ENCODE peak calls at places on chromosomes 5 and 9, in four cellular contexts. A is thyroid gland, J is AG04450, C is bronchial epithelial cell. P is an unnamed sample.

GRCh38 chr5:148586796-148587195 is 67.5 kb downstream of the HTR4 start:
- DNase-seq in C (no peak), A (no peak), J (no peak), P (no peak)

GRCh38 chr5:93192107-93192506 is 388.9 kb downstream of the NR2F1-AS1 start:
- DNase-seq in C (peak), J (peak), A (no peak), P (peak)

GRCh38 chr5:56175465-56175864 is 57.7 kb downstream of the ANKRD55 start:
- DNase-seq in C (peak), J (no peak), A (no peak), P (peak)

GRCh38 chr5:137714931-137715330 is 21.0 kb downstream of the KLHL3 start:
- DNase-seq in A (no peak), C (no peak), J (no peak), P (no peak)

GRCh38 chr5:76813982-76814562 is 4.8 kb upstream of the F2RL1 start:
- DNase-seq in A (no peak), J (peak), C (peak), P (peak)

GRCh38 chr5:36875789-36876388 is 680 bp upstream of the NIPBL start:
- DNase-seq in C (peak), A (peak), J (peak), P (peak)

GRCh38 chr9:124771867-124772621 is 933 bp upstream of the NR6A1 start:
- DNase-seq in J (no peak), A (peak), C (peak), P (no peak)

GRCh38 chr9:131275332-131276106 is 791 bp downstream of the FAM78A start:
- DNase-seq in A (no peak), C (no peak), J (no peak), P (no peak)

GRCh38 chr9:70004310-70004709 is 39.3 kb upstream of the MAMDC2 start:
- DNase-seq in J (no peak), C (no peak), A (no peak), P (no peak)

GRCh38 chr9:33393581-33393980 is 8.8 kb downstream of the AQP7 start:
- DNase-seq in A (peak), C (no peak), J (no peak), P (no peak)

DNA sequence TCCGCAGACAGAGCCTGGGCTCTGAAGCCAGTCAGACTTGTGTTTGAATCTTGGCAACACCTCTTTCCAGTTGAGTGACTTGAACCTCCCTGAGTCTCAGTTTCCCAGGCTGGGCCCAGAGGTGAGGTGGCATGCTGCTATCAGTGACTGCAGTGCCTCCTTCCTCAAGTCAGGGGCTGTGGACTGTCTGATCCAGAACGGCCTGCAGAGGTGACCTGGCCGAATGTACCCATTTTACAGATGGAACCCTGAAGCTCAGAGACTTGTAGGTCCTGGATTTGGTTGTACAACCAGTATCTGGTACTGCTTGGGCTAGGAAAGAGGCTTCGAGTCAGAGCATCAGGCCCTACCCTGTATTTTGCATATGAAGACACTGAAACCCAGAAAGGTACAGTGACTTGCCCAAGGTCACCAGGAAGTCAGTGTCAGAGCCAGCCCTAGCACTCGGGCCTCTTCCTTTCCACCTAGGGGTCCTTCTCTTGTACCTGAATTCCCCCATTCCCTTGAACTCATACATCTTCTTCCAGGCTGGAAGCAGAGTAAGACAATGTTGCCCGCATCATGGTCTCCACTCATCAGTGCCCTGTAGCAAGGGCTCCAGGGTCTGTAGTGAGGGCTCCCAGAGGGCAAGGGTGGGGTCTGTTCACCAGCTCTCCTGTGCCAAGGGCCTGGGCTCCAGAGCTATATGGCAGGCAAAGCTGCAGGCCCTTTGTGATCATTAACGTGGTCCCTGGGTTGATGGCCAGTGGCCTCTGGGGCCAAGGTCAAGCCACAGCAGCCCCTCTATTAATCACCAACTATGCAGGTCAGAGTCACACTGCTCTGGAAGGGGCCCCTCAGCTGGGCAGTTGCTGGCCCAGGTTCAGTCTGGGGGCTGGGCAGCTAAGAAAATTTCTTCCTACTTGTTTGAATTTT is 28.5 kb downstream of the GSN start:
- DNase-seq in C (no peak), J (no peak), A (no peak), P (no peak)
- TF ChIP-seq CTCF in C (no peak), J (no peak), A (no peak), P (no peak)

GRCh38 chr5:150641006-150641570 is 628 bp downstream of the SYNPO start:
- DNase-seq in J (no peak), C (peak), A (no peak), P (peak)
- H3K4me3 ChIP-seq in J (peak), C (peak), A (no peak), P (peak)

DNA sequence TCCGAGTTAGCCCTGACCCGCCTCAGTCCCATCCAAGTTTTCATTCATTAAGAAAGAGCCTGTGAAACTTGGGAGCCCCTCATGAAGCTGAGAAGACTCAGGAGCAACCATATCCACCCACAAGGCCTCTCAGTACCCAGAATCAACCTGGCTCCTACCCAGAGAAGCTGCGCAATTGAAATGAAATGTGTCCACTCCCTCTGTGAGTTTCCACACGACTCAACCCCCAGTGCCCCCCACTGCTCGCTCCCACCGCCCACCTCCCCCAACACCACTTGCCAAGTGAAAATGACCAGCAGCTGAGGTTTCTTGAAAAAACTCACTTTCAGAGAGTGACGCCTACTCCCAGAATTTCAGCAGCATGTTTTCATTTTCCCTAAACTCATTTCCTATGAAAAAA is 104.6 kb downstream of the CDK5RAP2 start:
- DNase-seq in A (no peak), C (no peak), J (no peak), P (peak)
- TF ChIP-seq CTCF in A (no peak), C (no peak), J (no peak), P (no peak)

GRCh38 chr9:121499427-121500164 is at the start of gene GGTA1:
- DNase-seq in J (no peak), A (peak), C (peak), P (no peak)
- H3K4me3 ChIP-seq in J (peak), A (peak), C (peak), P (peak)

GRCh38 chr9:88784960-88785359 is 206.3 kb upstream of the S1PR3 start:
- DNase-seq in A (no peak), J (no peak), C (no peak), P (no peak)

GRCh38 chr9:88782931-88783451 is 208.3 kb upstream of the S1PR3 start:
- DNase-seq in J (no peak), C (peak), A (no peak), P (no peak)

GRCh38 chr9:88783613-88784230 is 207.5 kb upstream of the S1PR3 start:
- DNase-seq in J (no peak), A (no peak), C (no peak), P (no peak)

GRCh38 chr9:88777498-88778312 is 213.6 kb upstream of the S1PR3 start:
- DNase-seq in A (no peak), J (no peak), C (no peak), P (no peak)

GRCh38 chr9:88781500-88782391 is 209.5 kb upstream of the S1PR3 start:
- DNase-seq in C (no peak), J (peak), A (no peak), P (peak)
- TF ChIP-seq CTCF in C (no peak), J (peak), A (no peak), P (peak)

GRCh38 chr5:176818391-176819098 is 8.2 kb downstream of the UNC5A start:
- DNase-seq in A (no peak), J (no peak), C (no peak), P (no peak)

GRCh38 chr5:176816791-176817272 is 6.5 kb downstream of the UNC5A start:
- DNase-seq in A (no peak), C (no peak), J (no peak), P (no peak)

GRCh38 chr5:176819476-176819875 is 9.1 kb downstream of the UNC5A start:
- DNase-seq in J (no peak), C (no peak), A (no peak), P (no peak)

GRCh38 chr5:176817369-176817841 is 7.0 kb downstream of the UNC5A start:
- DNase-seq in J (no peak), C (no peak), A (peak), P (no peak)

DNA sequence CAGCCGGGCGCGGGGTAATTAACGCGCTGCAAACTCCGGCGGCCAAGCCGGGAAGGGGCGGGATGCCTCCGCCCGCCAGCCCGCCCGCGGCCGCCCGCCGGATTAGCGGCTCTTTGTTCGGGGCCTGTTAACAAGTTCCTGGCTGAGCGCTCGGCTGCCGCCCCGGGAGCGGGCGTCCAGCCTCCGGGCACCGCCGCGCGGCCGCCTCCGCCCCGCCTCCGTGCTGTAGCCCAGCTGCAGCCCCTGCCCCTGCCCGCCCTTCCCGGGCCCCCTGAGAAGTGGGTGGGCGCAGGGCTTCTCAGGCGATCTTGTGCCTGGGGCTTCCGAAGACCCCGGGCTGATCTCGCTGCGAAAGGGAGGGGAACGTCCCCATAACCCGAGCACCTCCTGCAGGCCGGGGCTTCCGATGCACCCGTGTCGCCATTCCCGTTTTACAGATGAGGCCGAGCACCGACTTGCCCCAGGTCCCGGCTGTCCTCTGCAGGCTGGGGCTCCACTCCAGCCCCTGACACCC is 7.6 kb downstream of the UNC5A start:
- DNase-seq in A (no peak), C (no peak), J (no peak), P (no peak)
- H3K4me3 ChIP-seq in A (no peak), C (peak), J (peak), P (no peak)

GRCh38 chr5:107542831-107543231 is 127.9 kb downstream of the EFNA5 start:
- DNase-seq in J (peak), C (peak), A (peak), P (no peak)

GRCh38 chr5:107544967-107545366 is 125.8 kb downstream of the EFNA5 start:
- DNase-seq in J (no peak), C (no peak), A (no peak), P (no peak)

GRCh38 chr5:107543868-107544267 is 126.9 kb downstream of the EFNA5 start:
- DNase-seq in A (no peak), C (no peak), J (no peak), P (no peak)

GRCh38 chr5:107546084-107546483 is 124.7 kb downstream of the EFNA5 start:
- DNase-seq in A (no peak), J (no peak), C (no peak), P (no peak)

DNA sequence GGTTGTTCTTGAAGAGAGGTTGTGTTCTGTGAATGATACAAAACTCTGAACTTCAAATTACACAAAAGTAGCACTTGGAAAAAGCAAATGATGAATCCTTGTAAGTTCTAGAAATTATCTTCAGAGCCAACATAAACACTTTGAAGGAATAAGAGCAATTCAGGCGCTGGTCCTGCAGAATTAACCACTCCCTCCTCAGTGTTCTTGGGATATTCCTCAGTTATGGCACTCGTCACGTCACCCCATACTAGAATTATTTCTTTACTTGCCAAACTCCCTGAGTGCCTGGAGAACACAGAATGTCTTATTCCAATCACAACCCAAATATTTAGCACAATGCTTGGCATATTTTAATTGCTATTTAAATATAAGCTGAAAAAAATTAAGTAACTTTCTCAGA is 126.3 kb downstream of the EFNA5 start:
- DNase-seq in C (no peak), A (no peak), J (no peak), P (no peak)
- TF ChIP-seq CTCF in C (no peak), A (no peak), J (no peak), P (no peak)

P was measured in astrocyte of the cerebellum.